ENCODE peak calls at places on chromosomes 12 and 14, in four cellular contexts. L is BJ, W is lung, O is T-helper 9 cell. H is an unnamed sample.

GRCh38 chr12:132521200-132521580 is 31.2 kb downstream of the FBRSL1 start:
- DNase-seq in O (no peak), W (no peak), L (no peak), H (no peak)

GRCh38 chr14:104724981-104725771 is 1.1 kb downstream of the ADSS1 start:
- DNase-seq in L (no peak), O (no peak), W (no peak), H (no peak)

GRCh38 chr12:47818701-47819543 is 781 bp downstream of the HDAC7 start:
- DNase-seq in O (no peak), L (no peak), W (peak; percentile 76), H (peak; percentile 59)

GRCh38 chr12:66066929-66067281 is 63.6 kb downstream of the LLPH start:
- DNase-seq in O (no peak), W (no peak), L (no peak), H (no peak)

GRCh38 chr12:11731455-11731854 is 82.0 kb downstream of the ETV6 start:
- DNase-seq in W (no peak), L (no peak), O (no peak), H (no peak)

GRCh38 chr12:54036620-54037359 is 3.9 kb downstream of the HOXC5 start:
- DNase-seq in L (no peak), O (no peak), W (no peak), H (no peak)

GRCh38 chr14:104865631-104866441 is 768 bp downstream of the CEP170B start:
- DNase-seq in L (peak; percentile 11), W (peak; percentile 68), O (peak; percentile 15), H (no peak)

GRCh38 chr12:118148287-118148686 is 12.4 kb downstream of the PEBP1 start:
- DNase-seq in W (no peak), L (no peak), O (no peak), H (no peak)